ENCODE peak calls at places on chromosomes 7 and 10, in seven cellular contexts. One of them, this sample, is unnamed.

GRCh38 chr7:78081888-78082287 is 283.3 kb downstream of the PHTF2 start:
- DNase-seq in SW480: no peak
- DNase-seq in T-cell: no peak
- DNase-seq in activated effector memory CD4-positive, alpha-beta T cell treated with Interleukin-2 at 50 U/mL for 16 hours: no peak
- DNase-seq in stimulated activated CD4-positive, alpha-beta T cell treated with anti-CD3 and anti-CD28 coated beads, Interleukin-1b, Interleukin-23, amount 100 ng/mL, for 24 hours: no peak
- DNase-seq in choroid plexus epithelial cell: no peak
- DNase-seq in cardiac muscle cell: no peak
- DNase-seq in this sample: no peak

GRCh38 chr10:30432631-30433285 is 1.2 kb upstream of the MAP3K8 start:
- DNase-seq in SW480: no peak
- DNase-seq in T-cell: no peak
- DNase-seq in activated effector memory CD4-positive, alpha-beta T cell treated with Interleukin-2 at 50 U/mL for 16 hours: no peak
- DNase-seq in stimulated activated CD4-positive, alpha-beta T cell treated with anti-CD3 and anti-CD28 coated beads, Interleukin-1b, Interleukin-23, amount 100 ng/mL, for 24 hours: no peak
- DNase-seq in choroid plexus epithelial cell: no peak
- DNase-seq in cardiac muscle cell: no peak
- DNase-seq in this sample: no peak

GRCh38 chr10:98339790-98340189 is 71.8 kb upstream of the LOXL4 start:
- DNase-seq in SW480: no peak
- DNase-seq in T-cell: no peak
- DNase-seq in activated effector memory CD4-positive, alpha-beta T cell treated with Interleukin-2 at 50 U/mL for 16 hours: no peak
- DNase-seq in stimulated activated CD4-positive, alpha-beta T cell treated with anti-CD3 and anti-CD28 coated beads, Interleukin-1b, Interleukin-23, amount 100 ng/mL, for 24 hours: no peak
- DNase-seq in choroid plexus epithelial cell: no peak
- DNase-seq in cardiac muscle cell: no peak
- DNase-seq in this sample: no peak

GRCh38 chr10:74754397-74754796 is 72.0 kb upstream of the KAT6B start:
- DNase-seq in SW480: no peak
- DNase-seq in T-cell: no peak
- DNase-seq in activated effector memory CD4-positive, alpha-beta T cell treated with Interleukin-2 at 50 U/mL for 16 hours: no peak
- DNase-seq in stimulated activated CD4-positive, alpha-beta T cell treated with anti-CD3 and anti-CD28 coated beads, Interleukin-1b, Interleukin-23, amount 100 ng/mL, for 24 hours: no peak
- DNase-seq in choroid plexus epithelial cell: no peak
- DNase-seq in cardiac muscle cell: no peak
- DNase-seq in this sample: no peak

GRCh38 chr7:122407195-122407594 is 102.6 kb upstream of the FEZF1 start:
- DNase-seq in SW480: no peak
- DNase-seq in T-cell: no peak
- DNase-seq in activated effector memory CD4-positive, alpha-beta T cell treated with Interleukin-2 at 50 U/mL for 16 hours: no peak
- DNase-seq in stimulated activated CD4-positive, alpha-beta T cell treated with anti-CD3 and anti-CD28 coated beads, Interleukin-1b, Interleukin-23, amount 100 ng/mL, for 24 hours: no peak
- DNase-seq in choroid plexus epithelial cell: no peak
- DNase-seq in cardiac muscle cell: no peak
- DNase-seq in this sample: no peak

GRCh38 chr10:73774637-73775036 is 7.2 kb upstream of the CHCHD1 start:
- DNase-seq in SW480: peak
- DNase-seq in T-cell: peak
- DNase-seq in activated effector memory CD4-positive, alpha-beta T cell treated with Interleukin-2 at 50 U/mL for 16 hours: no peak
- DNase-seq in stimulated activated CD4-positive, alpha-beta T cell treated with anti-CD3 and anti-CD28 coated beads, Interleukin-1b, Interleukin-23, amount 100 ng/mL, for 24 hours: no peak
- DNase-seq in choroid plexus epithelial cell: peak
- DNase-seq in cardiac muscle cell: peak
- DNase-seq in this sample: no peak

GRCh38 chr10:68121020-68121743 is 11.9 kb downstream of the MYPN start:
- DNase-seq in SW480: no peak
- DNase-seq in T-cell: no peak
- DNase-seq in activated effector memory CD4-positive, alpha-beta T cell treated with Interleukin-2 at 50 U/mL for 16 hours: no peak
- DNase-seq in stimulated activated CD4-positive, alpha-beta T cell treated with anti-CD3 and anti-CD28 coated beads, Interleukin-1b, Interleukin-23, amount 100 ng/mL, for 24 hours: no peak
- DNase-seq in choroid plexus epithelial cell: no peak
- DNase-seq in cardiac muscle cell: no peak
- DNase-seq in this sample: no peak

GRCh38 chr7:74043523-74043951 is 15.6 kb downstream of the ELN start:
- DNase-seq in SW480: no peak
- DNase-seq in T-cell: no peak
- DNase-seq in activated effector memory CD4-positive, alpha-beta T cell treated with Interleukin-2 at 50 U/mL for 16 hours: no peak
- DNase-seq in stimulated activated CD4-positive, alpha-beta T cell treated with anti-CD3 and anti-CD28 coated beads, Interleukin-1b, Interleukin-23, amount 100 ng/mL, for 24 hours: no peak
- DNase-seq in choroid plexus epithelial cell: peak
- DNase-seq in cardiac muscle cell: no peak
- DNase-seq in this sample: no peak

GRCh38 chr7:99392659-99393362 is 15.6 kb downstream of the PDAP1 start:
- DNase-seq in SW480: peak
- DNase-seq in T-cell: peak
- DNase-seq in activated effector memory CD4-positive, alpha-beta T cell treated with Interleukin-2 at 50 U/mL for 16 hours: peak
- DNase-seq in stimulated activated CD4-positive, alpha-beta T cell treated with anti-CD3 and anti-CD28 coated beads, Interleukin-1b, Interleukin-23, amount 100 ng/mL, for 24 hours: peak
- DNase-seq in choroid plexus epithelial cell: peak
- DNase-seq in cardiac muscle cell: peak
- DNase-seq in this sample: peak

GRCh38 chr7:39651262-39651661 is 27.9 kb downstream of the RALA start:
- DNase-seq in SW480: no peak
- DNase-seq in T-cell: no peak
- DNase-seq in activated effector memory CD4-positive, alpha-beta T cell treated with Interleukin-2 at 50 U/mL for 16 hours: no peak
- DNase-seq in stimulated activated CD4-positive, alpha-beta T cell treated with anti-CD3 and anti-CD28 coated beads, Interleukin-1b, Interleukin-23, amount 100 ng/mL, for 24 hours: no peak
- DNase-seq in choroid plexus epithelial cell: peak
- DNase-seq in cardiac muscle cell: no peak
- DNase-seq in this sample: no peak

GRCh38 chr10:5975641-5976473 is 1.5 kb downstream of the IL15RA start:
- DNase-seq in SW480: peak
- DNase-seq in T-cell: peak
- DNase-seq in activated effector memory CD4-positive, alpha-beta T cell treated with Interleukin-2 at 50 U/mL for 16 hours: peak
- DNase-seq in stimulated activated CD4-positive, alpha-beta T cell treated with anti-CD3 and anti-CD28 coated beads, Interleukin-1b, Interleukin-23, amount 100 ng/mL, for 24 hours: peak
- DNase-seq in choroid plexus epithelial cell: peak
- DNase-seq in cardiac muscle cell: no peak
- DNase-seq in this sample: peak

GRCh38 chr10:32072025-32072787 is 16.0 kb upstream of the KIF5B start:
- DNase-seq in SW480: no peak
- DNase-seq in T-cell: no peak
- DNase-seq in activated effector memory CD4-positive, alpha-beta T cell treated with Interleukin-2 at 50 U/mL for 16 hours: no peak
- DNase-seq in stimulated activated CD4-positive, alpha-beta T cell treated with anti-CD3 and anti-CD28 coated beads, Interleukin-1b, Interleukin-23, amount 100 ng/mL, for 24 hours: no peak
- DNase-seq in choroid plexus epithelial cell: no peak
- DNase-seq in cardiac muscle cell: no peak
- DNase-seq in this sample: no peak

GRCh38 chr10:126264089-126265018 is 123.9 kb downstream of the ADAM12 start:
- DNase-seq in SW480: no peak
- DNase-seq in T-cell: no peak
- DNase-seq in activated effector memory CD4-positive, alpha-beta T cell treated with Interleukin-2 at 50 U/mL for 16 hours: no peak
- DNase-seq in stimulated activated CD4-positive, alpha-beta T cell treated with anti-CD3 and anti-CD28 coated beads, Interleukin-1b, Interleukin-23, amount 100 ng/mL, for 24 hours: no peak
- DNase-seq in choroid plexus epithelial cell: peak
- DNase-seq in cardiac muscle cell: no peak
- DNase-seq in this sample: no peak

GRCh38 chr10:43190775-43191174 is 52.5 kb downstream of the CSGALNACT2 start:
- DNase-seq in SW480: no peak
- DNase-seq in T-cell: no peak
- DNase-seq in activated effector memory CD4-positive, alpha-beta T cell treated with Interleukin-2 at 50 U/mL for 16 hours: no peak
- DNase-seq in stimulated activated CD4-positive, alpha-beta T cell treated with anti-CD3 and anti-CD28 coated beads, Interleukin-1b, Interleukin-23, amount 100 ng/mL, for 24 hours: no peak
- DNase-seq in choroid plexus epithelial cell: peak
- DNase-seq in cardiac muscle cell: no peak
- DNase-seq in this sample: no peak

GRCh38 chr10:86630079-86630478 is 24.3 kb upstream of the OPN4 start:
- DNase-seq in SW480: no peak
- DNase-seq in T-cell: no peak
- DNase-seq in activated effector memory CD4-positive, alpha-beta T cell treated with Interleukin-2 at 50 U/mL for 16 hours: no peak
- DNase-seq in stimulated activated CD4-positive, alpha-beta T cell treated with anti-CD3 and anti-CD28 coated beads, Interleukin-1b, Interleukin-23, amount 100 ng/mL, for 24 hours: no peak
- DNase-seq in choroid plexus epithelial cell: peak
- DNase-seq in cardiac muscle cell: peak
- DNase-seq in this sample: no peak

GRCh38 chr10:101840741-101841453 is 2.7 kb downstream of the KCNIP2 start:
- DNase-seq in SW480: peak
- DNase-seq in T-cell: peak
- DNase-seq in activated effector memory CD4-positive, alpha-beta T cell treated with Interleukin-2 at 50 U/mL for 16 hours: peak
- DNase-seq in stimulated activated CD4-positive, alpha-beta T cell treated with anti-CD3 and anti-CD28 coated beads, Interleukin-1b, Interleukin-23, amount 100 ng/mL, for 24 hours: no peak
- DNase-seq in choroid plexus epithelial cell: peak
- DNase-seq in cardiac muscle cell: peak
- DNase-seq in this sample: peak

GRCh38 chr7:11533229-11533820 is 298.7 kb downstream of the THSD7A start:
- DNase-seq in SW480: no peak
- DNase-seq in T-cell: no peak
- DNase-seq in activated effector memory CD4-positive, alpha-beta T cell treated with Interleukin-2 at 50 U/mL for 16 hours: no peak
- DNase-seq in stimulated activated CD4-positive, alpha-beta T cell treated with anti-CD3 and anti-CD28 coated beads, Interleukin-1b, Interleukin-23, amount 100 ng/mL, for 24 hours: no peak
- DNase-seq in choroid plexus epithelial cell: no peak
- DNase-seq in cardiac muscle cell: no peak
- DNase-seq in this sample: no peak

GRCh38 chr7:102439963-102440795 is 6.8 kb downstream of the ORAI2 start:
- DNase-seq in SW480: peak
- DNase-seq in T-cell: no peak
- DNase-seq in activated effector memory CD4-positive, alpha-beta T cell treated with Interleukin-2 at 50 U/mL for 16 hours: no peak
- DNase-seq in stimulated activated CD4-positive, alpha-beta T cell treated with anti-CD3 and anti-CD28 coated beads, Interleukin-1b, Interleukin-23, amount 100 ng/mL, for 24 hours: no peak
- DNase-seq in choroid plexus epithelial cell: peak
- DNase-seq in cardiac muscle cell: no peak
- DNase-seq in this sample: no peak

GRCh38 chr10:120732643-120733313 is 118.4 kb upstream of the WDR11 start:
- DNase-seq in SW480: no peak
- DNase-seq in T-cell: no peak
- DNase-seq in activated effector memory CD4-positive, alpha-beta T cell treated with Interleukin-2 at 50 U/mL for 16 hours: no peak
- DNase-seq in stimulated activated CD4-positive, alpha-beta T cell treated with anti-CD3 and anti-CD28 coated beads, Interleukin-1b, Interleukin-23, amount 100 ng/mL, for 24 hours: no peak
- DNase-seq in choroid plexus epithelial cell: no peak
- DNase-seq in cardiac muscle cell: peak
- DNase-seq in this sample: no peak

GRCh38 chr7:149860821-149861727 is 12.7 kb upstream of the ATP6V0E2 start:
- DNase-seq in SW480: no peak
- DNase-seq in T-cell: no peak
- DNase-seq in activated effector memory CD4-positive, alpha-beta T cell treated with Interleukin-2 at 50 U/mL for 16 hours: no peak
- DNase-seq in stimulated activated CD4-positive, alpha-beta T cell treated with anti-CD3 and anti-CD28 coated beads, Interleukin-1b, Interleukin-23, amount 100 ng/mL, for 24 hours: no peak
- DNase-seq in choroid plexus epithelial cell: no peak
- DNase-seq in cardiac muscle cell: peak
- DNase-seq in this sample: no peak

GRCh38 chr10:103281753-103282152 is 4.8 kb downstream of the INA start:
- DNase-seq in SW480: no peak
- DNase-seq in T-cell: no peak
- DNase-seq in activated effector memory CD4-positive, alpha-beta T cell treated with Interleukin-2 at 50 U/mL for 16 hours: no peak
- DNase-seq in stimulated activated CD4-positive, alpha-beta T cell treated with anti-CD3 and anti-CD28 coated beads, Interleukin-1b, Interleukin-23, amount 100 ng/mL, for 24 hours: no peak
- DNase-seq in choroid plexus epithelial cell: peak
- DNase-seq in cardiac muscle cell: peak
- DNase-seq in this sample: no peak

GRCh38 chr7:21355406-21355874 is 72.4 kb upstream of the SP4 start:
- DNase-seq in SW480: no peak
- DNase-seq in T-cell: peak
- DNase-seq in activated effector memory CD4-positive, alpha-beta T cell treated with Interleukin-2 at 50 U/mL for 16 hours: peak
- DNase-seq in stimulated activated CD4-positive, alpha-beta T cell treated with anti-CD3 and anti-CD28 coated beads, Interleukin-1b, Interleukin-23, amount 100 ng/mL, for 24 hours: peak
- DNase-seq in choroid plexus epithelial cell: no peak
- DNase-seq in cardiac muscle cell: no peak
- DNase-seq in this sample: no peak

GRCh38 chr7:158650821-158651225 is 53.8 kb downstream of the NCAPG2 start:
- DNase-seq in SW480: no peak
- DNase-seq in T-cell: no peak
- DNase-seq in activated effector memory CD4-positive, alpha-beta T cell treated with Interleukin-2 at 50 U/mL for 16 hours: no peak
- DNase-seq in stimulated activated CD4-positive, alpha-beta T cell treated with anti-CD3 and anti-CD28 coated beads, Interleukin-1b, Interleukin-23, amount 100 ng/mL, for 24 hours: no peak
- DNase-seq in choroid plexus epithelial cell: peak
- DNase-seq in cardiac muscle cell: no peak
- DNase-seq in this sample: no peak

GRCh38 chr7:115125750-115126149 is 203.9 kb downstream of the MDFIC start:
- DNase-seq in SW480: no peak
- DNase-seq in T-cell: no peak
- DNase-seq in activated effector memory CD4-positive, alpha-beta T cell treated with Interleukin-2 at 50 U/mL for 16 hours: no peak
- DNase-seq in stimulated activated CD4-positive, alpha-beta T cell treated with anti-CD3 and anti-CD28 coated beads, Interleukin-1b, Interleukin-23, amount 100 ng/mL, for 24 hours: no peak
- DNase-seq in choroid plexus epithelial cell: no peak
- DNase-seq in cardiac muscle cell: no peak
- DNase-seq in this sample: no peak

GRCh38 chr10:72336259-72337038 is 18.3 kb downstream of the DNAJB12 start:
- DNase-seq in SW480: no peak
- DNase-seq in T-cell: no peak
- DNase-seq in activated effector memory CD4-positive, alpha-beta T cell treated with Interleukin-2 at 50 U/mL for 16 hours: no peak
- DNase-seq in stimulated activated CD4-positive, alpha-beta T cell treated with anti-CD3 and anti-CD28 coated beads, Interleukin-1b, Interleukin-23, amount 100 ng/mL, for 24 hours: no peak
- DNase-seq in choroid plexus epithelial cell: peak
- DNase-seq in cardiac muscle cell: no peak
- DNase-seq in this sample: no peak

GRCh38 chr10:70575874-70576802 is 26.4 kb downstream of the PRF1 start:
- DNase-seq in SW480: peak
- DNase-seq in T-cell: no peak
- DNase-seq in activated effector memory CD4-positive, alpha-beta T cell treated with Interleukin-2 at 50 U/mL for 16 hours: no peak
- DNase-seq in stimulated activated CD4-positive, alpha-beta T cell treated with anti-CD3 and anti-CD28 coated beads, Interleukin-1b, Interleukin-23, amount 100 ng/mL, for 24 hours: no peak
- DNase-seq in choroid plexus epithelial cell: peak
- DNase-seq in cardiac muscle cell: peak
- DNase-seq in this sample: no peak

GRCh38 chr7:2527505-2528464 is 8.2 kb downstream of the LFNG start:
- DNase-seq in SW480: peak
- DNase-seq in T-cell: peak
- DNase-seq in activated effector memory CD4-positive, alpha-beta T cell treated with Interleukin-2 at 50 U/mL for 16 hours: peak
- DNase-seq in stimulated activated CD4-positive, alpha-beta T cell treated with anti-CD3 and anti-CD28 coated beads, Interleukin-1b, Interleukin-23, amount 100 ng/mL, for 24 hours: no peak
- DNase-seq in choroid plexus epithelial cell: peak
- DNase-seq in cardiac muscle cell: no peak
- DNase-seq in this sample: peak

GRCh38 chr10:99782447-99783286 is at the start of gene ABCC2:
- DNase-seq in SW480: peak
- DNase-seq in T-cell: no peak
- DNase-seq in activated effector memory CD4-positive, alpha-beta T cell treated with Interleukin-2 at 50 U/mL for 16 hours: no peak
- DNase-seq in stimulated activated CD4-positive, alpha-beta T cell treated with anti-CD3 and anti-CD28 coated beads, Interleukin-1b, Interleukin-23, amount 100 ng/mL, for 24 hours: no peak
- DNase-seq in choroid plexus epithelial cell: no peak
- DNase-seq in cardiac muscle cell: no peak
- DNase-seq in this sample: no peak

GRCh38 chr7:27155816-27156507 is 513 bp downstream of the HOXA7 start:
- DNase-seq in SW480: peak
- DNase-seq in T-cell: no peak
- DNase-seq in activated effector memory CD4-positive, alpha-beta T cell treated with Interleukin-2 at 50 U/mL for 16 hours: no peak
- DNase-seq in stimulated activated CD4-positive, alpha-beta T cell treated with anti-CD3 and anti-CD28 coated beads, Interleukin-1b, Interleukin-23, amount 100 ng/mL, for 24 hours: no peak
- DNase-seq in choroid plexus epithelial cell: no peak
- DNase-seq in cardiac muscle cell: no peak
- DNase-seq in this sample: no peak

GRCh38 chr7:150974468-150975391 is 3.4 kb downstream of the KCNH2 start:
- DNase-seq in SW480: peak
- DNase-seq in T-cell: peak
- DNase-seq in activated effector memory CD4-positive, alpha-beta T cell treated with Interleukin-2 at 50 U/mL for 16 hours: peak
- DNase-seq in stimulated activated CD4-positive, alpha-beta T cell treated with anti-CD3 and anti-CD28 coated beads, Interleukin-1b, Interleukin-23, amount 100 ng/mL, for 24 hours: peak
- DNase-seq in choroid plexus epithelial cell: no peak
- DNase-seq in cardiac muscle cell: peak
- DNase-seq in this sample: peak

GRCh38 chr10:103605359-103606156 is 112.1 kb downstream of the NEURL1 start:
- DNase-seq in SW480: no peak
- DNase-seq in T-cell: peak
- DNase-seq in activated effector memory CD4-positive, alpha-beta T cell treated with Interleukin-2 at 50 U/mL for 16 hours: peak
- DNase-seq in stimulated activated CD4-positive, alpha-beta T cell treated with anti-CD3 and anti-CD28 coated beads, Interleukin-1b, Interleukin-23, amount 100 ng/mL, for 24 hours: peak
- DNase-seq in choroid plexus epithelial cell: peak
- DNase-seq in cardiac muscle cell: no peak
- DNase-seq in this sample: peak

GRCh38 chr7:64685091-64685490 is 19.2 kb downstream of the ZNF107 start:
- DNase-seq in SW480: no peak
- DNase-seq in T-cell: no peak
- DNase-seq in activated effector memory CD4-positive, alpha-beta T cell treated with Interleukin-2 at 50 U/mL for 16 hours: no peak
- DNase-seq in stimulated activated CD4-positive, alpha-beta T cell treated with anti-CD3 and anti-CD28 coated beads, Interleukin-1b, Interleukin-23, amount 100 ng/mL, for 24 hours: no peak
- DNase-seq in choroid plexus epithelial cell: no peak
- DNase-seq in cardiac muscle cell: no peak
- DNase-seq in this sample: no peak

GRCh38 chr10:84089162-84089561 is 50.1 kb upstream of the GHITM start:
- DNase-seq in SW480: no peak
- DNase-seq in T-cell: no peak
- DNase-seq in activated effector memory CD4-positive, alpha-beta T cell treated with Interleukin-2 at 50 U/mL for 16 hours: no peak
- DNase-seq in stimulated activated CD4-positive, alpha-beta T cell treated with anti-CD3 and anti-CD28 coated beads, Interleukin-1b, Interleukin-23, amount 100 ng/mL, for 24 hours: no peak
- DNase-seq in choroid plexus epithelial cell: no peak
- DNase-seq in cardiac muscle cell: no peak
- DNase-seq in this sample: no peak

GRCh38 chr7:13312327-13312726 is 624.9 kb downstream of the ARL4A start:
- DNase-seq in SW480: no peak
- DNase-seq in T-cell: no peak
- DNase-seq in activated effector memory CD4-positive, alpha-beta T cell treated with Interleukin-2 at 50 U/mL for 16 hours: no peak
- DNase-seq in stimulated activated CD4-positive, alpha-beta T cell treated with anti-CD3 and anti-CD28 coated beads, Interleukin-1b, Interleukin-23, amount 100 ng/mL, for 24 hours: no peak
- DNase-seq in choroid plexus epithelial cell: no peak
- DNase-seq in cardiac muscle cell: no peak
- DNase-seq in this sample: no peak

This sample was measured in effector CD8-positive, alpha-beta T cell.